ENCODE peak calls at places on chromosomes 2 and 18, in five cellular contexts. One of them, this sample, is unnamed.

GRCh38 chr2:113078350-113078839 is 10.6 kb downstream of the IL1F10 start:
- DNase-seq in left colon: no peak
- DNase-seq in activated CD8-positive, alpha-beta T cell treated with anti-CD3 and anti-CD28 coated beads for 36 hours: no peak
- DNase-seq in GM23248: peak
- DNase-seq in colonic mucosa: peak
- DNase-seq in this sample: no peak

GRCh38 chr2:10217499-10217861 is 85.2 kb upstream of the HPCAL1 start:
- DNase-seq in left colon: no peak
- DNase-seq in activated CD8-positive, alpha-beta T cell treated with anti-CD3 and anti-CD28 coated beads for 36 hours: no peak
- DNase-seq in GM23248: no peak
- DNase-seq in colonic mucosa: no peak
- DNase-seq in this sample: no peak

GRCh38 chr2:148132400-148132799 is 111.5 kb downstream of the MBD5 start:
- DNase-seq in left colon: no peak
- DNase-seq in activated CD8-positive, alpha-beta T cell treated with anti-CD3 and anti-CD28 coated beads for 36 hours: no peak
- DNase-seq in GM23248: peak
- DNase-seq in colonic mucosa: no peak
- DNase-seq in this sample: no peak

GRCh38 chr2:223669453-223670225 is 67.5 kb upstream of the SCG2 start:
- DNase-seq in left colon: no peak
- DNase-seq in activated CD8-positive, alpha-beta T cell treated with anti-CD3 and anti-CD28 coated beads for 36 hours: no peak
- DNase-seq in GM23248: peak
- DNase-seq in colonic mucosa: no peak
- DNase-seq in this sample: no peak

GRCh38 chr2:160916300-160916699 is 243.9 kb upstream of the TANK start:
- DNase-seq in left colon: no peak
- DNase-seq in activated CD8-positive, alpha-beta T cell treated with anti-CD3 and anti-CD28 coated beads for 36 hours: no peak
- DNase-seq in GM23248: peak
- DNase-seq in colonic mucosa: no peak
- DNase-seq in this sample: no peak

GRCh38 chr18:65768379-65768778 is 17.6 kb downstream of the CDH7 start:
- DNase-seq in left colon: no peak
- DNase-seq in activated CD8-positive, alpha-beta T cell treated with anti-CD3 and anti-CD28 coated beads for 36 hours: no peak
- DNase-seq in GM23248: no peak
- DNase-seq in colonic mucosa: no peak
- DNase-seq in this sample: no peak

GRCh38 chr2:100741880-100742814 is 77.8 kb upstream of the NPAS2 start:
- DNase-seq in left colon: no peak
- DNase-seq in activated CD8-positive, alpha-beta T cell treated with anti-CD3 and anti-CD28 coated beads for 36 hours: no peak
- DNase-seq in GM23248: peak
- DNase-seq in colonic mucosa: no peak
- DNase-seq in this sample: no peak

GRCh38 chr2:241796610-241797138 is 12.3 kb upstream of the NEU4 start:
- DNase-seq in left colon: peak
- DNase-seq in activated CD8-positive, alpha-beta T cell treated with anti-CD3 and anti-CD28 coated beads for 36 hours: no peak
- DNase-seq in GM23248: no peak
- DNase-seq in colonic mucosa: peak
- DNase-seq in this sample: no peak

GRCh38 chr2:170814551-170815245 is 2.0 kb upstream of the GAD1 start:
- DNase-seq in left colon: no peak
- DNase-seq in activated CD8-positive, alpha-beta T cell treated with anti-CD3 and anti-CD28 coated beads for 36 hours: no peak
- DNase-seq in GM23248: no peak
- DNase-seq in colonic mucosa: no peak
- DNase-seq in this sample: no peak

GRCh38 chr2:22035333-22035964 is 911.7 kb downstream of the TDRD15 start:
- DNase-seq in left colon: no peak
- DNase-seq in activated CD8-positive, alpha-beta T cell treated with anti-CD3 and anti-CD28 coated beads for 36 hours: no peak
- DNase-seq in GM23248: no peak
- DNase-seq in colonic mucosa: no peak
- DNase-seq in this sample: no peak

GRCh38 chr18:38284992-38285391 is 719.4 kb upstream of the CELF4 start:
- DNase-seq in left colon: no peak
- DNase-seq in activated CD8-positive, alpha-beta T cell treated with anti-CD3 and anti-CD28 coated beads for 36 hours: no peak
- DNase-seq in GM23248: no peak
- DNase-seq in colonic mucosa: no peak
- DNase-seq in this sample: no peak